ENCODE peak calls at places on chromosome 12, in four cellular contexts. B is BJ, X is ovary, Z is PC-3. D is an unnamed sample.

GRCh38 chr12:13102481-13103195 is 829 bp downstream of the GSG1 start:
- DNase-seq in B (no peak), X (no peak), Z (no peak), D (peak)

GRCh38 chr12:41442905-41443304 is 254.8 kb downstream of the PDZRN4 start:
- DNase-seq in B (no peak), X (no peak), Z (no peak), D (no peak)

GRCh38 chr12:53192531-53193021 is 11.9 kb upstream of the CSAD start:
- DNase-seq in B (no peak), X (no peak), Z (no peak), D (no peak)

GRCh38 chr12:103758310-103759089 is 82.5 kb downstream of the NT5DC3 start:
- DNase-seq in B (no peak), X (no peak), Z (no peak), D (no peak)

GRCh38 chr12:87231818-87232217 is 797.4 kb downstream of the C12orf50 start:
- DNase-seq in B (no peak), X (no peak), Z (no peak), D (no peak)

GRCh38 chr12:30908389-30909087 is 18.0 kb upstream of the TSPAN11 start:
- DNase-seq in B (peak), X (no peak), Z (peak), D (peak)

GRCh38 chr12:46509135-46509534 is 136.6 kb upstream of the SLC38A2 start:
- DNase-seq in B (no peak), X (no peak), Z (no peak), D (no peak)

GRCh38 chr12:22100952-22101748 is 55.1 kb downstream of the CMAS start:
- DNase-seq in B (no peak), X (no peak), Z (peak), D (peak)

GRCh38 chr12:131092911-131093901 is 139.5 kb downstream of the ADGRD1 start:
- DNase-seq in B (no peak), X (peak), Z (peak), D (no peak)

GRCh38 chr12:115163710-115164109 is 479.7 kb upstream of the TBX3 start:
- DNase-seq in B (no peak), X (no peak), Z (no peak), D (no peak)

GRCh38 chr12:89154743-89155530 is 197.4 kb downstream of the DUSP6 start:
- DNase-seq in B (no peak), X (no peak), Z (no peak), D (no peak)

GRCh38 chr12:124609041-124609984 is 41.9 kb upstream of the NCOR2 start:
- DNase-seq in B (no peak), X (peak), Z (peak), D (no peak)

GRCh38 chr12:60174914-60175313 is 579.1 kb downstream of the SLC16A7 start:
- DNase-seq in B (no peak), X (no peak), Z (no peak), D (peak)

GRCh38 chr12:96907681-96908163 is 665 bp downstream of the NEDD1 start:
- DNase-seq in B (no peak), X (no peak), Z (no peak), D (no peak)

GRCh38 chr12:54988402-54989054 is 4.0 kb upstream of the TESPA1 start:
- DNase-seq in B (no peak), X (peak), Z (peak), D (peak)

GRCh38 chr12:45726594-45727300 is 2.8 kb upstream of the ARID2 start:
- DNase-seq in B (no peak), X (peak), Z (peak), D (no peak)

GRCh38 chr12:106301611-106302321 is 767 bp upstream of the TCP11L2 start:
- DNase-seq in B (no peak), X (peak), Z (peak), D (no peak)

GRCh38 chr12:11787921-11788849 is 138.7 kb downstream of the ETV6 start:
- DNase-seq in B (no peak), X (no peak), Z (no peak), D (no peak)

GRCh38 chr12:104480826-104481457 is 24.2 kb downstream of the CHST11 start:
- DNase-seq in B (no peak), X (no peak), Z (peak), D (peak)

GRCh38 chr12:23083267-23083666 is 458.3 kb downstream of the ETNK1 start:
- DNase-seq in B (no peak), X (no peak), Z (peak), D (peak)

GRCh38 chr12:107632246-107632645 is 53.4 kb upstream of the PWP1 start:
- DNase-seq in B (no peak), X (no peak), Z (no peak), D (no peak)

GRCh38 chr12:82527165-82527780 is 159.4 kb upstream of the TMTC2 start:
- DNase-seq in B (peak), X (no peak), Z (peak), D (peak)

GRCh38 chr12:112149596-112149995 is 24.2 kb downstream of the TRAFD1 start:
- DNase-seq in B (no peak), X (no peak), Z (peak), D (no peak)

GRCh38 chr12:810635-811415 is 58.4 kb downstream of the WNK1 start:
- DNase-seq in B (no peak), X (no peak), Z (no peak), D (no peak)

GRCh38 chr12:85424581-85425348 is 144.7 kb downstream of the ALX1 start:
- DNase-seq in B (no peak), X (no peak), Z (peak), D (no peak)

GRCh38 chr12:80068173-80068572 is 31.2 kb upstream of the OTOGL start:
- DNase-seq in B (no peak), X (no peak), Z (no peak), D (no peak)

GRCh38 chr12:80413462-80413861 is 30.6 kb upstream of the PTPRQ start:
- DNase-seq in B (no peak), X (no peak), Z (no peak), D (no peak)

GRCh38 chr12:57839996-57840395 is 6.5 kb downstream of the CTDSP2 start:
- DNase-seq in B (no peak), X (no peak), Z (no peak), D (no peak)

GRCh38 chr12:57841445-57841844 is 5.1 kb downstream of the CTDSP2 start:
- DNase-seq in B (no peak), X (no peak), Z (no peak), D (no peak)

GRCh38 chr12:57838594-57839302 is 7.8 kb downstream of the CTDSP2 start:
- DNase-seq in B (no peak), X (no peak), Z (no peak), D (no peak)

GRCh38 chr12:57842342-57843294 is 3.9 kb downstream of the CTDSP2 start:
- DNase-seq in B (no peak), X (no peak), Z (no peak), D (no peak)

DNA sequence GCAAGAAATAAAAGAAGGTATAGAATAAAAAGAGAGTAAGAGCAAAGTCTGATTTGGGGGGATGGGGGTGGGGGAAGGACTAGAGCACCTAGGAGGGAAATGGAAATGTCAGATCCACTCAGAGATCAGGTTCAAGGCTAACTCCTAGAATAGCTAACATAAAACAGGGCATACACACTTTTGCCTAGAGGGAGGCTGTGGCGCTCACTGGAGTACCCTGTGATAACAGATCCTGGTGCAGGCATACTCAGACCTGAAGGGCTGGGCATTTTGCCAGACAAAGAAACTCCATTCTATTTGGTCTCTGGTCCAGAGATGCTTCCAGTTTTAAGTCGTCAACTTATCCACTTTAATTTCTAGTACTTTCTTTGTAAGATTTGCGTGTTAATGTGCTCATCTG is 5.8 kb downstream of the CTDSP2 start:
- DNase-seq in B (no peak), X (no peak), Z (no peak), D (no peak)
- H3K4me3 ChIP-seq in B (no peak), X (peak), Z (no peak), D (no peak)

DNA sequence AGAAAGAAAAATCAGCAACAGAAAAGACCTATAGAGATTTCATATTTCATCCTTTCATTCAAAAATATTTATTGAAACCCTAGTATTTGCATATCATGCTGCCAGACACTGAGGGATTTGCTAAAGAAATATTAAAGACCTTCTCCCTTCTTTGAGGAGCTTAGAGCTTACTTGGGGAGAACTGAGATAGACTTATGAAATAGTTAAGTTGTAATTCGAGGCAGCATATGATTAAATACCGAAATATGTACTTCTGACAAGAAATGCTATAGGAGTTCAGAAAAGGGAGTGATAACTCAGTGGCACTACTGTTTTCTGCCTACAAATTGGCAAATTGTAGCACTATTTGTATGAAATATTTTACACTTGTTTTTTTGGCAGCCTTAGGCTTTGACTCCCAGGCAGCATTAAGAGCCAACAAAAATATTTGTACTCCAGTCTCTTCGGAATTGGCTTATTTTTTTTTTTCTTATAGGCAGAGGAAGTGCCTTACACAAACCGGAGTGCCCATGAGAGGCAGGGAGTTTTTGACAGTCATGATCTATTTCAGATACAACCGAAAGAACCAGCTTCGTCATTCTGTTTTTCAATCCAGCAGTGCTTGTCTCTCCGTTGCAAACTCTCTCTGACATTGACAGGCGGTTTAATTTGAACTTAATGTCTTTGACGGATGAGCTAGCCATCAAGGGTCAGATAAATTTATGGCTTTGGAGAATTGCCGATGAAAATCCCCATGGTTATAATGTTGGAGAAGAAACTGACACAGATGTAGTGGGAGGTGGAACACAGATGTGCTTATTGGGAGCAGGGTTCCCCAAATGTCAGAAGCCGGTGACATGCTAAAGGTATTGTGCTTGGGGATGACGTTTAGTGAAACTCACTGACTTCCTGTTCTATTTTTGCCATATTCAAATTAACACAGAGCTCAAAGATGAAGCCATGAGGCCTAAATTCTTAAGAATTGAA is 59.4 kb downstream of the PLXNC1 start:
- DNase-seq in B (no peak), X (no peak), Z (peak), D (peak)
- H3K4me3 ChIP-seq in B (no peak), X (no peak), Z (peak), D (no peak)

GRCh38 chr12:75481774-75482173 is 1.2 kb downstream of the GLIPR1 start:
- DNase-seq in B (no peak), X (no peak), Z (no peak), D (peak)

GRCh38 chr12:75481013-75481705 is 604 bp downstream of the GLIPR1 start:
- DNase-seq in B (no peak), X (no peak), Z (no peak), D (no peak)

GRCh38 chr12:75483411-75483810 is 2.9 kb downstream of the GLIPR1 start:
- DNase-seq in B (no peak), X (no peak), Z (no peak), D (no peak)

GRCh38 chr12:75480469-75480949 is at the start of gene GLIPR1:
- DNase-seq in B (peak), X (peak), Z (peak), D (peak)

GRCh38 chr12:75482636-75483035 is 2.1 kb downstream of the GLIPR1 start:
- DNase-seq in B (no peak), X (no peak), Z (no peak), D (no peak)
- H3K4me3 ChIP-seq in B (peak), X (no peak), Z (no peak), D (peak)

DNA sequence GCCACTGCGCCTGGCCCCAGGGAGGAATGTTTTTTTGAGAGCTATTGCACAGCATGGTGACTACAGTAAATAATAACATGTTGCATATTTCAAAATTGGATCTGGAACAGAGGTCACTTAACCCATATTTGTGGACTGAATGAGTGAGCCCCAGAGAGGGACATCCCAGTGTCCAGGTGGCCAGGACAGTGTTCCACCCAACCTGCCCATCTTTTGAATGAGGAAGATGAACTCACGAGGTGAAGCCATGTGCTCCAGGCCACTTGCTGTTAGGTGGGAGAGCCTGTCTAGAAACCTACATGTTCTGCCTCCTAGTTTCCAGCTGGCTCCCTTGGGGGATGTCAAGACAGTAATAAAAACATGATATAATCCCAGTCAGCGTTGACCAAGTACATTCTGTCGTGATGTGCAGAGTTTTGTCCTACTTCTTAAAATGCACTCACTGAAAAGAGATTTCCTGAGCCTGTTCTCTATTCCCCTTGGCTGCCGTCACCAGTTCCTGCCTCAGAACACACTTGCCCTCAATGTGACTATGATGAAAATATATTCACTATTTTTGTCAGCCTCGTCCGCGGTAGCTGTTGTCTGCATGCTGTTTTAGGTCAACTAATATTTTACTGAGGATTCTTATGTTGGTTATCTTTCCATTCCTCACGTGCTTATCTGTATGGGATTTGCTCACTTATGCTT is 25.7 kb downstream of the TSPAN9 start:
- DNase-seq in B (no peak), X (no peak), Z (no peak), D (no peak)
- H3K4me3 ChIP-seq in B (no peak), X (no peak), Z (no peak), D (no peak)

DNA sequence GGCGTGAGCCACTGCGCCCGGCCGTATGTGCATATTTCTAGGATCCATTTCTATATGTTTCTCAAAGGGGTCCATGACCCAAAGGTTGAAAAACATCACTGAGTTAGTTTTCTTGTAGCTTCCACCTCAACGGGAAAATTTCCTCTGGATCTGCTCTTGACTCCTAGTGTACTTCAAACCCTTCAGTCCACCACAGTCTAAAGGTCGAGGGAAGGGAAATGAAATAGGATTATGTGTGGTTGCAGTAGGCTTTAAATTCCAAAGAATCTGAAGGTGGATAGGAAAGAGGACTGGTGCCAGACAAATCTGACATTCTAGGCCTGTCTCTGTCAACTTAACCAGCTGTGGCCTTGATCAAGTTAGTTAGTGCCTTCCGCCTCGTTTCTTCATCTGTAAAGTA is 1.7 kb upstream of the SUOX start:
- DNase-seq in B (no peak), X (no peak), Z (no peak), D (no peak)
- H3K4me3 ChIP-seq in B (no peak), X (no peak), Z (no peak), D (no peak)

GRCh38 chr12:120055639-120056038 is 60.9 kb downstream of the RAB35 start:
- DNase-seq in B (no peak), X (no peak), Z (no peak), D (no peak)
- H3K4me3 ChIP-seq in B (no peak), X (no peak), Z (no peak), D (no peak)

GRCh38 chr12:110744697-110745264 is 2.1 kb upstream of the PPP1CC start:
- DNase-seq in B (no peak), X (no peak), Z (peak), D (no peak)

GRCh38 chr12:110743571-110744093 is 941 bp upstream of the PPP1CC start:
- DNase-seq in B (no peak), X (peak), Z (peak), D (no peak)

GRCh38 chr12:110745632-110746284 is 3.1 kb upstream of the PPP1CC start:
- DNase-seq in B (no peak), X (no peak), Z (no peak), D (no peak)

GRCh38 chr12:110742718-110743570 is at the start of gene PPP1CC:
- DNase-seq in B (no peak), X (peak), Z (peak), D (peak)

DNA sequence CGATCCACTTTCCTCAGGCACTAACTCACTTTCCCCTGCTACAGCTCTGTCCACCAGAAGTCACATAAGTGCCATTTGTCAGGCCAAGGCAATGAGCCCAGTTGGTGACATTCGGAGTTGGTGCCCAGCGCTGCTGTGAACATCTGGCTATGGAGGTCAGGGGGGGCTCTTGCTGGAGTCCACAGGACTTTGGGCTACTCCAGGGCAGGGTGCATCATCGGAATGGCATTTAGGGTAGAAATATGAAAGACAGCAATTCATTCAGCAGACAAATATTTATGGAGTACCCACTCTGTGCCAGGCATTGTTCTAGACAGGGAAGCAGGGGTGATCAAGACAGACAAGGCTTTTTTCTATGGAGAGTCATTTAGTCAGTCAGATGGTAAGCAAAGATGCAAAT is 1.5 kb upstream of the PPP1CC start:
- DNase-seq in B (no peak), X (peak), Z (peak), D (no peak)
- H3K4me3 ChIP-seq in B (no peak), X (no peak), Z (peak), D (no peak)

GRCh38 chr12:98998697-98999299 is 353.7 kb downstream of the APAF1 start:
- DNase-seq in B (no peak), X (no peak), Z (peak), D (peak)

GRCh38 chr12:98997899-98998298 is 352.8 kb downstream of the APAF1 start:
- DNase-seq in B (no peak), X (no peak), Z (no peak), D (no peak)

GRCh38 chr12:99004799-99005474 is 359.8 kb downstream of the APAF1 start:
- DNase-seq in B (no peak), X (no peak), Z (no peak), D (no peak)

DNA sequence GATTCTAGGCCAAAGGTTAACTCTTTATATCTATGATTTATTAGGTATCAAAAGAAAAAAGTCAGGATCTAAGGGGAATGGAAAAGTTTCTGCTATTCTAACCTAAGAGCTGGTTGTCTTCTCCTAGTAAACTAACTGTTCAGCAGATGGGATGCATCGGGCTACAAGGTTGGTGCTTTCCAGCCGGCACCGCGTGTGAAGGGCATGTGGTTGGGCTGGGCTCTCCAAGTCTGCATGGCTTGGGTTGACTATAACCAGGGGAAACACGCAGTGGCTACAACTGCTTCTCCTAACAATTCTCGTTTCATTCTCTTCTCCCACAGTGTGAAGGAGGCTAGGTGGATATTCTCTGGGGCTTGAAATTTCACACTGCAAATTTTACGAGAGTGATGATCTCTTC is 354.5 kb downstream of the APAF1 start:
- DNase-seq in B (no peak), X (no peak), Z (no peak), D (no peak)
- H3K4me3 ChIP-seq in B (no peak), X (no peak), Z (no peak), D (no peak)